ENCODE peak calls at places on chromosomes 12 and 14, in ten cellular contexts. One of them, this sample, is unnamed.

GRCh38 chr12:25997401-25997973 is 39.0 kb downstream of the RASSF8 start:
- DNase-seq in activated T-cell treated with anti-CD3 and anti-CD28 coated beads for 48 hours: no peak
- DNase-seq in heart right ventricle: no peak
- DNase-seq in foreskin melanocyte: peak
- DNase-seq in stimulated activated CD4-positive, alpha-beta T cell treated with anti-CD3 and anti-CD28 coated beads, Interleukin-2, amount 100 ng/mL, for 48 hours: no peak
- DNase-seq in Panc1: peak
- DNase-seq in stimulated activated CD8-positive, alpha-beta memory T cell treated with anti-CD3 and anti-CD28 coated beads, Interleukin-7, amount 100 ng/mL, for 1 hour: no peak
- DNase-seq in heart left ventricle: no peak
- DNase-seq in Caki2: peak
- DNase-seq in hypothalamus: no peak
- DNase-seq in this sample: no peak

GRCh38 chr14:76786556-76786955 is 25.3 kb downstream of the VASH1 start:
- DNase-seq in stimulated activated CD4-positive, alpha-beta T cell treated with anti-CD3 and anti-CD28 coated beads, Interleukin-2, amount 100 ng/mL, for 48 hours: no peak
- DNase-seq in Caki2: no peak
- DNase-seq in heart right ventricle: no peak
- DNase-seq in activated T-cell treated with anti-CD3 and anti-CD28 coated beads for 48 hours: no peak
- DNase-seq in foreskin melanocyte: no peak
- DNase-seq in Panc1: no peak
- DNase-seq in stimulated activated CD8-positive, alpha-beta memory T cell treated with anti-CD3 and anti-CD28 coated beads, Interleukin-7, amount 100 ng/mL, for 1 hour: no peak
- DNase-seq in heart left ventricle: no peak
- DNase-seq in hypothalamus: no peak
- DNase-seq in this sample: no peak

GRCh38 chr14:77649326-77649725 is 32.9 kb upstream of the SPTLC2 start:
- DNase-seq in foreskin melanocyte: no peak
- DNase-seq in stimulated activated CD4-positive, alpha-beta T cell treated with anti-CD3 and anti-CD28 coated beads, Interleukin-2, amount 100 ng/mL, for 48 hours: no peak
- DNase-seq in heart right ventricle: no peak
- DNase-seq in heart left ventricle: no peak
- DNase-seq in Panc1: no peak
- DNase-seq in activated T-cell treated with anti-CD3 and anti-CD28 coated beads for 48 hours: no peak
- DNase-seq in stimulated activated CD8-positive, alpha-beta memory T cell treated with anti-CD3 and anti-CD28 coated beads, Interleukin-7, amount 100 ng/mL, for 1 hour: no peak
- DNase-seq in Caki2: no peak
- DNase-seq in hypothalamus: no peak
- DNase-seq in this sample: no peak

GRCh38 chr12:24661657-24662096 is 287.2 kb downstream of the BCAT1 start:
- DNase-seq in heart right ventricle: no peak
- DNase-seq in Caki2: no peak
- DNase-seq in hypothalamus: no peak
- DNase-seq in activated T-cell treated with anti-CD3 and anti-CD28 coated beads for 48 hours: no peak
- DNase-seq in heart left ventricle: no peak
- DNase-seq in stimulated activated CD4-positive, alpha-beta T cell treated with anti-CD3 and anti-CD28 coated beads, Interleukin-2, amount 100 ng/mL, for 48 hours: no peak
- DNase-seq in stimulated activated CD8-positive, alpha-beta memory T cell treated with anti-CD3 and anti-CD28 coated beads, Interleukin-7, amount 100 ng/mL, for 1 hour: no peak
- DNase-seq in foreskin melanocyte: no peak
- DNase-seq in Panc1: no peak
- DNase-seq in this sample: no peak

GRCh38 chr12:10097521-10097920 is 1.3 kb downstream of the CLEC1A start:
- DNase-seq in stimulated activated CD4-positive, alpha-beta T cell treated with anti-CD3 and anti-CD28 coated beads, Interleukin-2, amount 100 ng/mL, for 48 hours: no peak
- DNase-seq in foreskin melanocyte: no peak
- DNase-seq in stimulated activated CD8-positive, alpha-beta memory T cell treated with anti-CD3 and anti-CD28 coated beads, Interleukin-7, amount 100 ng/mL, for 1 hour: no peak
- DNase-seq in Panc1: no peak
- DNase-seq in hypothalamus: no peak
- DNase-seq in heart right ventricle: no peak
- DNase-seq in Caki2: no peak
- DNase-seq in heart left ventricle: no peak
- DNase-seq in activated T-cell treated with anti-CD3 and anti-CD28 coated beads for 48 hours: no peak
- DNase-seq in this sample: no peak

GRCh38 chr12:77553976-77554619 is 276.6 kb upstream of the NAV3 start:
- DNase-seq in hypothalamus: no peak
- DNase-seq in heart right ventricle: no peak
- DNase-seq in heart left ventricle: no peak
- DNase-seq in foreskin melanocyte: no peak
- DNase-seq in stimulated activated CD8-positive, alpha-beta memory T cell treated with anti-CD3 and anti-CD28 coated beads, Interleukin-7, amount 100 ng/mL, for 1 hour: no peak
- DNase-seq in Caki2: no peak
- DNase-seq in activated T-cell treated with anti-CD3 and anti-CD28 coated beads for 48 hours: no peak
- DNase-seq in stimulated activated CD4-positive, alpha-beta T cell treated with anti-CD3 and anti-CD28 coated beads, Interleukin-2, amount 100 ng/mL, for 48 hours: no peak
- DNase-seq in Panc1: no peak
- DNase-seq in this sample: no peak

GRCh38 chr12:55925870-55926737 is 1.6 kb downstream of the PYM1 start:
- DNase-seq in Panc1: no peak
- DNase-seq in foreskin melanocyte: no peak
- DNase-seq in heart right ventricle: no peak
- DNase-seq in hypothalamus: no peak
- DNase-seq in Caki2: no peak
- DNase-seq in stimulated activated CD8-positive, alpha-beta memory T cell treated with anti-CD3 and anti-CD28 coated beads, Interleukin-7, amount 100 ng/mL, for 1 hour: no peak
- DNase-seq in stimulated activated CD4-positive, alpha-beta T cell treated with anti-CD3 and anti-CD28 coated beads, Interleukin-2, amount 100 ng/mL, for 48 hours: no peak
- DNase-seq in activated T-cell treated with anti-CD3 and anti-CD28 coated beads for 48 hours: no peak
- DNase-seq in heart left ventricle: no peak
- DNase-seq in this sample: no peak

GRCh38 chr12:124994435-124994975 is 1.1 kb downstream of the BRI3BP start:
- DNase-seq in hypothalamus: no peak
- DNase-seq in stimulated activated CD8-positive, alpha-beta memory T cell treated with anti-CD3 and anti-CD28 coated beads, Interleukin-7, amount 100 ng/mL, for 1 hour: no peak
- DNase-seq in heart right ventricle: no peak
- DNase-seq in stimulated activated CD4-positive, alpha-beta T cell treated with anti-CD3 and anti-CD28 coated beads, Interleukin-2, amount 100 ng/mL, for 48 hours: no peak
- DNase-seq in activated T-cell treated with anti-CD3 and anti-CD28 coated beads for 48 hours: no peak
- DNase-seq in Panc1: no peak
- DNase-seq in foreskin melanocyte: no peak
- DNase-seq in Caki2: peak
- DNase-seq in heart left ventricle: no peak
- DNase-seq in this sample: no peak

GRCh38 chr12:123069436-123070266 is 81.2 kb downstream of the PITPNM2 start:
- DNase-seq in hypothalamus: no peak
- DNase-seq in stimulated activated CD4-positive, alpha-beta T cell treated with anti-CD3 and anti-CD28 coated beads, Interleukin-2, amount 100 ng/mL, for 48 hours: no peak
- DNase-seq in heart left ventricle: peak
- DNase-seq in foreskin melanocyte: no peak
- DNase-seq in activated T-cell treated with anti-CD3 and anti-CD28 coated beads for 48 hours: no peak
- DNase-seq in stimulated activated CD8-positive, alpha-beta memory T cell treated with anti-CD3 and anti-CD28 coated beads, Interleukin-7, amount 100 ng/mL, for 1 hour: no peak
- DNase-seq in Panc1: no peak
- DNase-seq in heart right ventricle: no peak
- DNase-seq in Caki2: no peak
- DNase-seq in this sample: no peak

GRCh38 chr14:73468808-73469386 is 10.6 kb upstream of the NUMB start:
- DNase-seq in foreskin melanocyte: no peak
- DNase-seq in Panc1: no peak
- DNase-seq in stimulated activated CD8-positive, alpha-beta memory T cell treated with anti-CD3 and anti-CD28 coated beads, Interleukin-7, amount 100 ng/mL, for 1 hour: no peak
- DNase-seq in heart left ventricle: no peak
- DNase-seq in hypothalamus: no peak
- DNase-seq in Caki2: no peak
- DNase-seq in activated T-cell treated with anti-CD3 and anti-CD28 coated beads for 48 hours: no peak
- DNase-seq in stimulated activated CD4-positive, alpha-beta T cell treated with anti-CD3 and anti-CD28 coated beads, Interleukin-2, amount 100 ng/mL, for 48 hours: no peak
- DNase-seq in heart right ventricle: no peak
- DNase-seq in this sample: no peak

GRCh38 chr14:103125098-103126070 is 2.1 kb downstream of the TNFAIP2 start:
- DNase-seq in heart left ventricle: peak
- DNase-seq in stimulated activated CD8-positive, alpha-beta memory T cell treated with anti-CD3 and anti-CD28 coated beads, Interleukin-7, amount 100 ng/mL, for 1 hour: no peak
- DNase-seq in Panc1: no peak
- DNase-seq in hypothalamus: no peak
- DNase-seq in stimulated activated CD4-positive, alpha-beta T cell treated with anti-CD3 and anti-CD28 coated beads, Interleukin-2, amount 100 ng/mL, for 48 hours: no peak
- DNase-seq in foreskin melanocyte: no peak
- DNase-seq in heart right ventricle: no peak
- DNase-seq in activated T-cell treated with anti-CD3 and anti-CD28 coated beads for 48 hours: no peak
- DNase-seq in Caki2: no peak
- DNase-seq in this sample: no peak

GRCh38 chr12:80858356-80858755 is 79.4 kb downstream of the LIN7A start:
- DNase-seq in stimulated activated CD4-positive, alpha-beta T cell treated with anti-CD3 and anti-CD28 coated beads, Interleukin-2, amount 100 ng/mL, for 48 hours: no peak
- DNase-seq in hypothalamus: no peak
- DNase-seq in Caki2: no peak
- DNase-seq in activated T-cell treated with anti-CD3 and anti-CD28 coated beads for 48 hours: no peak
- DNase-seq in heart right ventricle: no peak
- DNase-seq in heart left ventricle: no peak
- DNase-seq in foreskin melanocyte: no peak
- DNase-seq in stimulated activated CD8-positive, alpha-beta memory T cell treated with anti-CD3 and anti-CD28 coated beads, Interleukin-7, amount 100 ng/mL, for 1 hour: no peak
- DNase-seq in Panc1: no peak
- DNase-seq in this sample: no peak

GRCh38 chr12:42162198-42162597 is 17.5 kb upstream of the GXYLT1 start:
- DNase-seq in foreskin melanocyte: no peak
- DNase-seq in Panc1: no peak
- DNase-seq in heart right ventricle: no peak
- DNase-seq in stimulated activated CD8-positive, alpha-beta memory T cell treated with anti-CD3 and anti-CD28 coated beads, Interleukin-7, amount 100 ng/mL, for 1 hour: no peak
- DNase-seq in hypothalamus: no peak
- DNase-seq in heart left ventricle: no peak
- DNase-seq in stimulated activated CD4-positive, alpha-beta T cell treated with anti-CD3 and anti-CD28 coated beads, Interleukin-2, amount 100 ng/mL, for 48 hours: no peak
- DNase-seq in activated T-cell treated with anti-CD3 and anti-CD28 coated beads for 48 hours: no peak
- DNase-seq in Caki2: no peak
- DNase-seq in this sample: no peak

GRCh38 chr14:67636361-67636919 is 16.7 kb downstream of the ARG2 start:
- DNase-seq in foreskin melanocyte: no peak
- DNase-seq in activated T-cell treated with anti-CD3 and anti-CD28 coated beads for 48 hours: no peak
- DNase-seq in hypothalamus: no peak
- DNase-seq in Panc1: no peak
- DNase-seq in Caki2: peak
- DNase-seq in stimulated activated CD4-positive, alpha-beta T cell treated with anti-CD3 and anti-CD28 coated beads, Interleukin-2, amount 100 ng/mL, for 48 hours: no peak
- DNase-seq in heart right ventricle: no peak
- DNase-seq in stimulated activated CD8-positive, alpha-beta memory T cell treated with anti-CD3 and anti-CD28 coated beads, Interleukin-7, amount 100 ng/mL, for 1 hour: no peak
- DNase-seq in heart left ventricle: no peak
- DNase-seq in this sample: no peak

GRCh38 chr12:97063292-97063935 is 156.4 kb downstream of the NEDD1 start:
- DNase-seq in activated T-cell treated with anti-CD3 and anti-CD28 coated beads for 48 hours: no peak
- DNase-seq in stimulated activated CD8-positive, alpha-beta memory T cell treated with anti-CD3 and anti-CD28 coated beads, Interleukin-7, amount 100 ng/mL, for 1 hour: no peak
- DNase-seq in Caki2: no peak
- DNase-seq in Panc1: no peak
- DNase-seq in stimulated activated CD4-positive, alpha-beta T cell treated with anti-CD3 and anti-CD28 coated beads, Interleukin-2, amount 100 ng/mL, for 48 hours: no peak
- DNase-seq in heart left ventricle: no peak
- DNase-seq in hypothalamus: no peak
- DNase-seq in heart right ventricle: no peak
- DNase-seq in foreskin melanocyte: no peak
- DNase-seq in this sample: no peak

GRCh38 chr12:64088431-64089349 is 133.4 kb downstream of the KICS2 start:
- DNase-seq in Panc1: peak
- DNase-seq in stimulated activated CD8-positive, alpha-beta memory T cell treated with anti-CD3 and anti-CD28 coated beads, Interleukin-7, amount 100 ng/mL, for 1 hour: no peak
- DNase-seq in Caki2: peak
- DNase-seq in foreskin melanocyte: peak
- DNase-seq in hypothalamus: no peak
- DNase-seq in stimulated activated CD4-positive, alpha-beta T cell treated with anti-CD3 and anti-CD28 coated beads, Interleukin-2, amount 100 ng/mL, for 48 hours: no peak
- DNase-seq in activated T-cell treated with anti-CD3 and anti-CD28 coated beads for 48 hours: no peak
- DNase-seq in heart left ventricle: no peak
- DNase-seq in heart right ventricle: peak
- DNase-seq in this sample: no peak

GRCh38 chr14:78005325-78005724 is 164.8 kb upstream of the NRXN3 start:
- DNase-seq in Panc1: no peak
- DNase-seq in Caki2: peak
- DNase-seq in activated T-cell treated with anti-CD3 and anti-CD28 coated beads for 48 hours: no peak
- DNase-seq in stimulated activated CD8-positive, alpha-beta memory T cell treated with anti-CD3 and anti-CD28 coated beads, Interleukin-7, amount 100 ng/mL, for 1 hour: no peak
- DNase-seq in heart right ventricle: no peak
- DNase-seq in heart left ventricle: no peak
- DNase-seq in foreskin melanocyte: peak
- DNase-seq in stimulated activated CD4-positive, alpha-beta T cell treated with anti-CD3 and anti-CD28 coated beads, Interleukin-2, amount 100 ng/mL, for 48 hours: no peak
- DNase-seq in hypothalamus: no peak
- DNase-seq in this sample: no peak

GRCh38 chr14:70906785-70907171 is 481 bp upstream of the PCNX1 start:
- DNase-seq in Caki2: no peak
- DNase-seq in heart left ventricle: no peak
- DNase-seq in stimulated activated CD4-positive, alpha-beta T cell treated with anti-CD3 and anti-CD28 coated beads, Interleukin-2, amount 100 ng/mL, for 48 hours: no peak
- DNase-seq in stimulated activated CD8-positive, alpha-beta memory T cell treated with anti-CD3 and anti-CD28 coated beads, Interleukin-7, amount 100 ng/mL, for 1 hour: no peak
- DNase-seq in foreskin melanocyte: no peak
- DNase-seq in Panc1: no peak
- DNase-seq in heart right ventricle: no peak
- DNase-seq in hypothalamus: no peak
- DNase-seq in activated T-cell treated with anti-CD3 and anti-CD28 coated beads for 48 hours: no peak
- DNase-seq in this sample: no peak

GRCh38 chr12:59087077-59087673 is 166.9 kb upstream of the LRIG3 start:
- DNase-seq in stimulated activated CD8-positive, alpha-beta memory T cell treated with anti-CD3 and anti-CD28 coated beads, Interleukin-7, amount 100 ng/mL, for 1 hour: no peak
- DNase-seq in activated T-cell treated with anti-CD3 and anti-CD28 coated beads for 48 hours: no peak
- DNase-seq in heart right ventricle: no peak
- DNase-seq in hypothalamus: no peak
- DNase-seq in Caki2: peak
- DNase-seq in heart left ventricle: no peak
- DNase-seq in foreskin melanocyte: peak
- DNase-seq in stimulated activated CD4-positive, alpha-beta T cell treated with anti-CD3 and anti-CD28 coated beads, Interleukin-2, amount 100 ng/mL, for 48 hours: no peak
- DNase-seq in Panc1: no peak
- DNase-seq in this sample: no peak

GRCh38 chr12:26971963-26972362 is 33.7 kb downstream of the FGFR1OP2 start:
- DNase-seq in stimulated activated CD4-positive, alpha-beta T cell treated with anti-CD3 and anti-CD28 coated beads, Interleukin-2, amount 100 ng/mL, for 48 hours: peak
- DNase-seq in Caki2: no peak
- DNase-seq in activated T-cell treated with anti-CD3 and anti-CD28 coated beads for 48 hours: peak
- DNase-seq in stimulated activated CD8-positive, alpha-beta memory T cell treated with anti-CD3 and anti-CD28 coated beads, Interleukin-7, amount 100 ng/mL, for 1 hour: peak
- DNase-seq in hypothalamus: no peak
- DNase-seq in Panc1: no peak
- DNase-seq in heart left ventricle: no peak
- DNase-seq in foreskin melanocyte: no peak
- DNase-seq in heart right ventricle: no peak
- DNase-seq in this sample: no peak